ENCODE peak calls at places on chromosomes 7 and 10, in six cellular contexts. C is bronchial epithelial cell; Z is progenitor cell of endocrine pancreas; E is HFF-Myc; G is CD4-positive, alpha-beta T cell; O is EL. W is an unnamed sample.

GRCh38 chr10:74418285-74418872 is 267.4 kb downstream of the ADK start:
- DNase-seq in O (no peak), Z (no peak), E (no peak), G (no peak), C (no peak), W (no peak)

GRCh38 chr7:141073173-141073640 is 657 bp upstream of the TMEM178B start:
- DNase-seq in C (no peak), O (peak), E (no peak), G (no peak), Z (peak), W (no peak)

GRCh38 chr10:43888551-43888950 is 239.9 kb upstream of the ZNF32 start:
- DNase-seq in G (no peak), O (peak), E (no peak), C (peak), Z (no peak), W (no peak)

GRCh38 chr7:8261711-8262695 is at the start of gene ICA1:
- DNase-seq in O (peak), E (no peak), C (peak), Z (peak), G (no peak), W (no peak)

GRCh38 chr7:90900640-90901353 is 304.7 kb downstream of the CDK14 start:
- DNase-seq in O (no peak), E (no peak), Z (no peak), G (no peak), C (no peak), W (no peak)

GRCh38 chr7:88818552-88818951 is 23.0 kb upstream of the TEX47 start:
- DNase-seq in E (no peak), Z (no peak), G (no peak), C (no peak), O (no peak), W (no peak)

GRCh38 chr7:107560898-107561516 is 2.7 kb downstream of the COG5 start:
- DNase-seq in E (no peak), C (peak), O (peak), Z (no peak), G (no peak), W (no peak)

GRCh38 chr7:132655071-132655761 is 78.9 kb upstream of the PLXNA4 start:
- DNase-seq in E (no peak), O (peak), G (peak), Z (no peak), C (no peak), W (peak)

GRCh38 chr7:18756378-18757050 is 261.0 kb downstream of the HDAC9 start:
- DNase-seq in Z (no peak), E (no peak), C (no peak), G (no peak), O (no peak), W (no peak)

GRCh38 chr7:22858274-22858639 is 35.6 kb upstream of the TOMM7 start:
- DNase-seq in G (no peak), O (no peak), Z (no peak), C (no peak), E (no peak), W (no peak)

GRCh38 chr7:155798673-155799439 is 13.4 kb downstream of the SHH start:
- DNase-seq in Z (no peak), G (no peak), O (no peak), C (no peak), E (no peak), W (no peak)

GRCh38 chr10:5603091-5603847 is 63.1 kb downstream of the ASB13 start:
- DNase-seq in C (no peak), G (no peak), Z (no peak), O (no peak), E (no peak), W (no peak)

GRCh38 chr7:142240546-142240945 is 17.3 kb downstream of the PRSS58 start:
- DNase-seq in C (no peak), E (no peak), O (no peak), Z (no peak), G (no peak), W (no peak)

GRCh38 chr10:132535065-132535651 is 2.4 kb upstream of the INPP5A start:
- DNase-seq in O (no peak), Z (no peak), E (no peak), G (no peak), C (no peak), W (no peak)

GRCh38 chr7:148698397-148699023 is at the start of gene CUL1:
- DNase-seq in C (peak), G (peak), O (peak), E (no peak), Z (peak), W (peak)

GRCh38 chr7:52091101-52091500 is 774.5 kb upstream of the COBL start:
- DNase-seq in E (no peak), Z (no peak), G (no peak), O (no peak), C (no peak), W (no peak)

GRCh38 chr10:93678805-93679587 is 23.4 kb downstream of the FRA10AC1 start:
- DNase-seq in G (no peak), O (no peak), C (no peak), E (no peak), Z (no peak), W (no peak)

GRCh38 chr10:126384269-126384873 is 3.9 kb downstream of the ADAM12 start:
- DNase-seq in G (no peak), E (no peak), C (peak), O (peak), Z (no peak), W (no peak)

GRCh38 chr7:931871-932650 is 22.4 kb downstream of the ADAP1 start:
- DNase-seq in O (no peak), G (no peak), Z (no peak), C (no peak), E (no peak), W (no peak)

GRCh38 chr10:116324951-116325635 is 845 bp downstream of the CCDC172 start:
- DNase-seq in O (no peak), C (no peak), Z (no peak), E (no peak), G (no peak), W (no peak)